ENCODE peak calls at places on chromosomes 1 and 21, in eight cellular contexts. B is mesendoderm, D is IMR-90, S is hepatocyte, R is Karpas-422, W is neural progenitor cell, X is right lobe of liver, T is ascending aorta. Y is an unnamed sample. For H3K4me1, the result is how much of the 10 kb centered on the place peaks cover.

GRCh38 chr1:201714542-201715276 is 114.2 kb upstream of the IPO9 start:
- DNase-seq in B (peak), D (peak), S (peak), R (no peak), W (peak), X (no peak), T (peak), Y (no peak)

GRCh38 chr21:46154155-46154954 is 1.0 kb downstream of the FTCD start:
- DNase-seq in B (no peak), D (no peak), S (peak), R (no peak), W (no peak), X (peak), T (peak), Y (no peak)

GRCh38 chr1:19029191-19030085 is 73.0 kb upstream of the IFFO2 start:
- DNase-seq in B (no peak), D (no peak), S (no peak), R (no peak), W (no peak), X (peak), T (no peak), Y (no peak)

GRCh38 chr1:198880818-198881597 is 242.2 kb downstream of the PTPRC start:
- DNase-seq in B (peak), D (peak), S (peak), R (no peak), W (no peak), X (no peak), T (no peak), Y (no peak)

GRCh38 chr21:39004776-39005605 is 178.3 kb downstream of the PSMG1 start:
- DNase-seq in B (no peak), D (peak), S (peak), R (no peak), W (no peak), X (peak), T (peak), Y (no peak)

GRCh38 chr1:218735436-218735835 is 390.3 kb downstream of the TGFB2 start:
- DNase-seq in B (no peak), D (peak), S (no peak), R (no peak), W (no peak), X (no peak), T (no peak), Y (no peak)

GRCh38 chr1:97190326-97190725 is 468.7 kb downstream of the PTBP2 start:
- DNase-seq in B (peak), D (peak), S (no peak), R (no peak), W (no peak), X (no peak), T (no peak), Y (no peak)

GRCh38 chr1:67831850-67832513 is 1.3 kb downstream of the GNG12 start:
- DNase-seq in B (peak), D (peak), S (peak), R (no peak), W (peak), X (peak), T (no peak), Y (no peak)

GRCh38 chr1:229272164-229273158 is 1.6 kb downstream of the RAB4A start:
- DNase-seq in B (no peak), D (no peak), S (no peak), R (no peak), W (no peak), X (no peak), T (no peak), Y (no peak)

GRCh38 chr1:243598433-243598832 is 251.6 kb downstream of the AKT3 start:
- DNase-seq in B (peak), D (peak), S (no peak), R (no peak), W (no peak), X (no peak), T (no peak), Y (no peak)

GRCh38 chr1:174296309-174296708 is 137.0 kb downstream of the RABGAP1L start:
- DNase-seq in B (no peak), D (no peak), S (no peak), R (no peak), W (no peak), X (no peak), T (no peak), Y (no peak)

GRCh38 chr21:34519013-34519412 is 7.0 kb upstream of the KCNE1 start:
- DNase-seq in B (peak), D (no peak), S (no peak), R (no peak), W (no peak), X (no peak), T (no peak), Y (no peak)

GRCh38 chr1:114468710-114469468 is 42.1 kb downstream of the TRIM33 start:
- DNase-seq in B (no peak), D (peak), S (no peak), R (no peak), W (no peak), X (no peak), T (no peak), Y (no peak)

GRCh38 chr1:119773711-119774241 is 5.1 kb upstream of the HMGCS2 start:
- DNase-seq in B (peak), D (peak), S (no peak), R (no peak), W (peak), X (no peak), T (no peak), Y (no peak)

GRCh38 chr1:110337704-110338199 is 1.4 kb upstream of the RBM15 start:
- DNase-seq in B (peak), D (no peak), S (peak), R (peak), W (peak), X (peak), T (no peak), Y (peak)

GRCh38 chr1:246219508-246220030 is 287.5 kb downstream of the SMYD3 start:
- DNase-seq in B (peak), D (no peak), S (peak), R (peak), W (peak), X (no peak), T (no peak), Y (no peak)

GRCh38 chr1:206503591-206504362 is 3.6 kb upstream of the RASSF5 start:
- DNase-seq in B (no peak), D (peak), S (peak), R (peak), W (no peak), X (no peak), T (no peak), Y (no peak)

GRCh38 chr1:59947047-59947938 is 20.7 kb upstream of the CYP2J2 start:
- DNase-seq in B (peak), D (peak), S (peak), R (peak), W (peak), X (peak), T (no peak), Y (no peak)

GRCh38 chr1:185309566-185309965 is 7.5 kb downstream of the IVNS1ABP start:
- DNase-seq in B (no peak), D (no peak), S (no peak), R (no peak), W (no peak), X (no peak), T (no peak), Y (no peak)

GRCh38 chr1:110174961-110175360 is 24.7 kb downstream of the SLC6A17 start:
- DNase-seq in B (no peak), D (peak), S (no peak), R (no peak), W (no peak), X (no peak), T (no peak), Y (no peak)

GRCh38 chr1:162632234-162632666 is at the start of gene DDR2:
- DNase-seq in B (peak), D (peak), S (peak), R (no peak), W (no peak), X (no peak), T (no peak), Y (no peak)

GRCh38 chr1:201274616-201275265 is 8.6 kb upstream of the PKP1 start:
- DNase-seq in B (peak), D (no peak), S (no peak), R (no peak), W (no peak), X (no peak), T (no peak), Y (no peak)

GRCh38 chr1:156944848-156945247 is 24.4 kb downstream of the LRRC71 start:
- DNase-seq in B (no peak), D (no peak), S (no peak), R (no peak), W (no peak), X (no peak), T (no peak), Y (no peak)

GRCh38 chr1:86466986-86467385 is 1.7 kb upstream of the CLCA1 start:
- DNase-seq in B (no peak), D (no peak), S (no peak), R (no peak), W (no peak), X (no peak), T (no peak), Y (no peak)

GRCh38 chr1:68132426-68133130 is 82.2 kb upstream of the DIRAS3 start:
- DNase-seq in B (no peak), D (no peak), S (no peak), R (no peak), W (no peak), X (no peak), T (no peak), Y (no peak)

GRCh38 chr1:1318131-1318652 is 6.3 kb downstream of the INTS11 start:
- DNase-seq in B (peak), D (peak), S (peak), R (peak), W (no peak), X (peak), T (peak), Y (no peak)

GRCh38 chr1:204882479-204882878 is 11.8 kb downstream of the NFASC start:
- DNase-seq in B (no peak), D (no peak), S (no peak), R (no peak), W (no peak), X (peak), T (no peak), Y (no peak)

GRCh38 chr1:204879351-204879750 is 8.7 kb downstream of the NFASC start:
- DNase-seq in B (no peak), D (no peak), S (no peak), R (no peak), W (no peak), X (no peak), T (no peak), Y (no peak)

GRCh38 chr1:204878835-204879234 is 8.2 kb downstream of the NFASC start:
- DNase-seq in B (no peak), D (no peak), S (no peak), R (no peak), W (no peak), X (peak), T (no peak), Y (no peak)

GRCh38 chr1:204883405-204883804 is 12.7 kb downstream of the NFASC start:
- DNase-seq in B (no peak), D (no peak), S (no peak), R (no peak), W (peak), X (peak), T (no peak), Y (no peak)

DNA sequence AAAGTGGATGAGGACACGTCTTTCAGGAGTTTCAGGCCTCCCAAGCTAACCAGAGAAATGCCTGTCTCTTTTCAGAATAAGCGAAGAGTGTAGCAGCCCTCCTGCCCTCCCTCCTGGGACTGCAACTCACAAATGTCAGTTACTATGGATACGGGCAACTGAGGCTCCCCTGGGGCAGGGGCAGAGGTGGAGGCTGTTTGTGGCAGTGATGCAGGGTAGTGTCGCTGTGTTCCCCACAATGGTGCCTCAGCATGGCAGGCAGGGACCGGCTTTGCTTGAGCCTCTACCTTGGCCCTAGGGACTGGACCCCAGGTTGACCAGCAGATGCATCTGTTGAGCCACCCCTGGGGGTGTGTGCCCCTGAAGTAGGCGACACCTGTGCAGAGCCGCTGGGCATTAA is 10.2 kb downstream of the NFASC start:
- DNase-seq in B (no peak), D (no peak), S (no peak), R (peak), W (no peak), X (no peak), T (no peak), Y (no peak)
- H3K4me3 ChIP-seq in B (no peak), D (no peak), S (no peak), R (no peak), W (no peak), X (no peak), T (no peak), Y (no peak)

GRCh38 chr1:41664861-41665640 is 180.6 kb upstream of the EDN2 start:
- DNase-seq in B (peak), D (peak), S (peak), R (no peak), W (no peak), X (no peak), T (no peak), Y (no peak)

GRCh38 chr1:41665962-41666917 is 181.8 kb upstream of the EDN2 start:
- DNase-seq in B (peak), D (no peak), S (no peak), R (no peak), W (no peak), X (no peak), T (no peak), Y (no peak)

GRCh38 chr1:41663671-41664400 is 179.4 kb upstream of the EDN2 start:
- DNase-seq in B (no peak), D (peak), S (no peak), R (no peak), W (no peak), X (no peak), T (no peak), Y (no peak)

GRCh38 chr1:41668967-41669366 is 184.5 kb upstream of the EDN2 start:
- DNase-seq in B (no peak), D (no peak), S (no peak), R (no peak), W (no peak), X (no peak), T (no peak), Y (no peak)

DNA sequence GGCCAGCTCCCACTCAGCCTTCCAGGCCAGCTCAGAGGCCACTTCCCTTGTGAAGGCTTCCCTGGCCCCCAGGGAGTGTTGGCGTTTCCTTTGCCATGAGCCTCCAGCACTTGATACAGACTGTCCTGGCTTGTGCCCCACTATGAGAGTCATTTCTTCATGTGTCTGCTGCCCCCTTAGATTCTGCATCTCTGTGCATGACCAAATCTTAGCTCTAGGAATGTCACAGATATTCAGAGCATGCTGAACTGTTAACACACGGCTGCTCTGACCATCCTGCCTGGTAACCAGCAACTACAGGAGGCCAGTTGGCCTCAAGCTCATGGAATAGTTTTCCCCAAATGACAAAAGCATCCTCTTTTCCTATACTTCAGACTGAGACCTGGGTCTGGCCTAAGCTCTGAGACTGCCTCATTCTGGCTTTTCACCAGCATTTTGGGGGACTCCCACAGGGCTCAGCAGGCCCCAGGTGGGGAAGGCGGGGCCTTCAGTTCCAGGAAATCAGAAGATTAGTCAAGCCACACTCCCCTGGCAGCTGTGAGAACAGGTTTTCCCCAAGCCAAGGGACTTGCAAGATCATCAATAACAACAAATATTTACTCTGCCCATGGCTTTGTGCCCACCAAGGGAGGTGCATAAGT is 182.6 kb upstream of the EDN2 start:
- DNase-seq in B (peak), D (peak), S (no peak), R (no peak), W (peak), X (no peak), T (no peak), Y (peak)
- H3K4me1 ChIP-seq in B (under half), D (under half), S (under half), R (under half), W (under half), X (under half), T (under half), Y (half or more)

GRCh38 chr1:45014403-45015028 is 2.5 kb downstream of the UROD start:
- DNase-seq in B (peak), D (peak), S (peak), R (peak), W (peak), X (peak), T (peak), Y (peak)
- H3K4me3 ChIP-seq in B (no peak), D (no peak), S (no peak), R (no peak), W (no peak), X (no peak), T (no peak), Y (no peak)

DNA sequence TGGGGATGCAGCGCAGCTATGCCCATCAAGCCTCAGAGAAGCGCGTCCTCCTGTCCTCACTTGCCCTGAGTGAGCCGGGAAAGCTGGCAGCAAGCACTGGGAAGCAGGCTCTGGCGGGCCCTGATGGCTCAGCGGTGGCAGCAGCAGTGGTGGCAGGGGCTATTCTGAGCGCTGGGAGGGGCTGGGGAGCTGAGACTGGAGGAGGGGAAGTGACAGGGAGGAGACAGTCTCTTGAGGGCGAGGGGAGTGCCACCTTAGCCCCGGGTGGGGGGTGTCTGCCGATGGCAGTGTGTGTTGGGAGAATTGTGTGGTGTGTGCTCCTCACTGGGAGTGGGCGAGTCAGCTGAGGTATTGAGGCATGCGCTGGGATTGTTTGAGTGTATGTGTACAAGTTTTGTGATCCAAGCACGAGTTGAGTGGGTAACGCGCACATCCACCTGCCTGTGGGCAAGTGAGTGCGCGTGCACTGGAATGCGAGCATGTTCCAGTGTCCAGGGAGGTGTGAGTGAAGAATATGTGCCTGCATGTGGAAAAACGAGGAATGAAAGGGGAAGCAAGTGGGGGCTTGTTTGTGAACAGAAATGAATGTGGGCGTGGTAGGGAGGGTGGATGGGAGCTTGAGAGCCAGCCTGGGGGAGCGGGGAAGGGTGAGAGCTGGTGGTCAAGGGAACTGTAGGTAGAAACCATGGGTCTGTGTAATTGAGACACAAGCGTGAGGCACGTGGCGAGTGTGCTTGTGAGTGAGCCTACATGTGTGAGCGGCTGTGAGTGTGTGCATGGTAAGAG is 2.9 kb upstream of the FOXO6 start:
- DNase-seq in B (no peak), D (no peak), S (no peak), R (no peak), W (peak), X (peak), T (no peak), Y (no peak)
- H3K4me1 ChIP-seq in B (under half), D (under half), S (under half), R (under half), W (under half), X (under half), T (under half), Y (under half)

DNA sequence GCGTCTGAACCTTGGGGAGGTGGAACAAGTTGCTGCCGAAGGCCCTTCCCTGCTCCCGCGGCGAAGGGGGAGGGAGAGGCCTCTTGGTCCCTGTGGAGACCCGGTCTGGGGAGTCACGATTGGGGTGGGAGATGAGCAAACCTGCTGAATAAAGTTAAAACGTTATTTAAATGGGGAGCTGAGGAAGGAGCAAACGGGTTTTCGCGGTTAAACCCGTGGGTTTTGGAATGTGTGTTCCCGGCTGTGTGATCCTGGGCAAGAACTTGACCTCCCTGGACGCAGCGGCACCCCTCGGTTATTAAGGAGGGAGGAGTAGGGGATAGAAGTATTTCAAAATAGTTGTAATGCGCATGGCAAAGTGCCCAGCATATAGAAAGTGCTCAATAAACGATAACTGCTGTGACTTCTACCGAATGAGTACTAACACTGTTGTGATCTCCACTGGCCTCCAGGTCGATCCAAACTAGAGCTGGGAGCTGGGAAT is 3.4 kb downstream of the FAM110D start:
- DNase-seq in B (no peak), D (no peak), S (no peak), R (no peak), W (no peak), X (no peak), T (no peak), Y (no peak)
- H3K4me3 ChIP-seq in B (no peak), D (peak), S (no peak), R (no peak), W (peak), X (peak), T (peak), Y (peak)

GRCh38 chr1:211708006-211708405 is 32.6 kb upstream of the NEK2 start:
- DNase-seq in B (no peak), D (peak), S (no peak), R (no peak), W (no peak), X (no peak), T (no peak), Y (no peak)

GRCh38 chr1:211711313-211711712 is 35.9 kb upstream of the NEK2 start:
- DNase-seq in B (no peak), D (no peak), S (no peak), R (no peak), W (no peak), X (no peak), T (no peak), Y (no peak)

GRCh38 chr1:211714154-211714553 is 38.7 kb upstream of the NEK2 start:
- DNase-seq in B (no peak), D (no peak), S (no peak), R (no peak), W (no peak), X (no peak), T (no peak), Y (no peak)

GRCh38 chr1:211715976-211716375 is 40.6 kb upstream of the NEK2 start:
- DNase-seq in B (peak), D (no peak), S (no peak), R (no peak), W (no peak), X (no peak), T (no peak), Y (no peak)

GRCh38 chr1:211713231-211713630 is 37.8 kb upstream of the NEK2 start:
- DNase-seq in B (no peak), D (no peak), S (no peak), R (no peak), W (no peak), X (no peak), T (no peak), Y (no peak)
- H3K4me1 ChIP-seq in B (under half), D (under half), S (under half), R (under half), W (under half), X (under half), T (under half), Y (under half)

Y was measured in effector memory CD4-positive, alpha-beta T cell.